ENCODE peak calls at places on chromosomes 4 and X, in four cellular contexts. C, T, X and M are unnamed samples.

GRCh38 chr4:151681085-151681484 is 79.7 kb downstream of the GATB start:
- DNase-seq in T (no peak), C (no peak), X (no peak), M (no peak)

GRCh38 chr4:4755306-4755705 is 104.2 kb upstream of the MSX1 start:
- DNase-seq in C (peak), T (no peak), X (no peak), M (no peak)

GRCh38 chrX:133980406-133980805 is 5.0 kb downstream of the GPC3 start:
- DNase-seq in T (no peak), C (no peak), X (peak), M (no peak)

GRCh38 chrX:77087529-77088169 is 359.5 kb upstream of the FGF16 start:
- DNase-seq in X (peak), T (no peak), C (no peak), M (no peak)

GRCh38 chr4:86940920-86941460 is 6.2 kb downstream of the AFF1 start:
- DNase-seq in X (no peak), C (no peak), T (no peak), M (no peak)

GRCh38 chrX:40877869-40878268 is 142.5 kb upstream of the MED14 start:
- DNase-seq in C (peak), T (no peak), X (peak), M (no peak)

GRCh38 chr4:84856468-84856867 is 110.0 kb downstream of the WDFY3 start:
- DNase-seq in T (no peak), X (no peak), C (no peak), M (no peak)

GRCh38 chrX:13489451-13489850 is 80.0 kb upstream of the EGFL6 start:
- DNase-seq in T (no peak), X (peak), C (no peak), M (no peak)

GRCh38 chrX:10986616-10987015 is 124.5 kb upstream of the HCCS start:
- DNase-seq in T (no peak), X (no peak), C (no peak), M (no peak)

GRCh38 chr4:48194986-48195773 is 61.1 kb upstream of the TXK start:
- DNase-seq in C (peak), T (no peak), X (peak), M (no peak)

GRCh38 chr4:126784966-126785580 is 847.7 kb upstream of the INTU start:
- DNase-seq in T (no peak), X (no peak), C (no peak), M (no peak)

GRCh38 chrX:7154040-7154597 is 6.2 kb upstream of the PUDP start:
- DNase-seq in X (no peak), T (no peak), C (no peak), M (no peak)

GRCh38 chr4:117800636-117801035 is 233.7 kb upstream of the NDST3 start:
- DNase-seq in C (no peak), T (no peak), X (no peak), M (no peak)

GRCh38 chr4:48275247-48275646 is 5.6 kb upstream of the TEC start:
- DNase-seq in X (peak), C (peak), T (no peak), M (no peak)

GRCh38 chr4:63020661-63021060 is 1388.6 kb downstream of the TECRL start:
- DNase-seq in C (no peak), X (no peak), T (no peak), M (no peak)

GRCh38 chrX:110310896-110311295 is 7.0 kb downstream of the AMMECR1 start:
- DNase-seq in X (peak), T (no peak), C (peak), M (no peak)

GRCh38 chrX:133373366-133374079 is 41.8 kb downstream of the GPC4 start:
- DNase-seq in X (no peak), T (no peak), C (no peak), M (no peak)

GRCh38 chrX:153434801-153435200 is 11.1 kb downstream of the TREX2 start:
- DNase-seq in C (no peak), X (no peak), T (no peak), M (no peak)

GRCh38 chr4:20520901-20521300 is 179.4 kb upstream of the PACRGL start:
- DNase-seq in T (no peak), X (peak), C (no peak), M (no peak)

GRCh38 chr4:184401397-184402171 is 72.8 kb downstream of the IRF2 start:
- DNase-seq in X (no peak), T (no peak), C (no peak), M (no peak)

GRCh38 chr4:36979494-36979893 is 265.0 kb upstream of the NWD2 start:
- DNase-seq in C (no peak), T (no peak), X (no peak), M (no peak)

GRCh38 chrX:23821847-23822246 is 38.9 kb downstream of the SAT1 start:
- DNase-seq in T (no peak), C (no peak), X (no peak), M (no peak)

GRCh38 chr4:57190651-57191481 is 80.7 kb upstream of the IGFBP7 start:
- DNase-seq in C (peak), X (peak), T (peak), M (no peak)

GRCh38 chr4:95161781-95162469 is 386.8 kb downstream of the UNC5C start:
- DNase-seq in T (no peak), X (no peak), C (no peak), M (no peak)

GRCh38 chr4:16270654-16271328 is 44.5 kb upstream of the TAPT1 start:
- DNase-seq in T (no peak), X (no peak), C (no peak), M (no peak)

GRCh38 chrX:135477576-135477975 is 42.9 kb upstream of the INTS6L start:
- DNase-seq in X (peak), T (peak), C (peak), M (no peak)

GRCh38 chr4:172521680-172522079 is 646.9 kb upstream of the GALNT7 start:
- DNase-seq in T (no peak), X (no peak), C (no peak), M (no peak)

GRCh38 chr4:69032847-69033638 is 63.2 kb upstream of the UGT2B7 start:
- DNase-seq in X (peak), C (no peak), T (no peak), M (no peak)

GRCh38 chr4:33746979-33747378 is 2497.3 kb downstream of the ARAP2 start:
- DNase-seq in T (no peak), X (no peak), C (no peak), M (no peak)

GRCh38 chr4:147984065-147984777 is 252.3 kb downstream of the ARHGAP10 start:
- DNase-seq in C (peak), X (peak), T (peak), M (no peak)

GRCh38 chr4:140662082-140662869 is 93.5 kb upstream of the UCP1 start:
- DNase-seq in C (no peak), T (no peak), X (peak), M (no peak)

GRCh38 chrX:57156397-57157049 is 19.3 kb upstream of the SPIN2A start:
- DNase-seq in X (peak), C (no peak), T (no peak), M (no peak)

GRCh38 chrX:139766545-139766983 is 58.6 kb upstream of the MCF2 start:
- DNase-seq in C (no peak), T (no peak), X (no peak), M (no peak)

GRCh38 chr4:8850830-8851188 is 20.8 kb downstream of the HMX1 start:
- DNase-seq in C (no peak), X (no peak), T (no peak), M (no peak)

GRCh38 chr4:175540151-175540550 is 271.9 kb downstream of the GPM6A start:
- DNase-seq in C (no peak), X (no peak), T (no peak), M (no peak)